ENCODE peak calls at places on chromosomes 16 and 17, in nine cellular contexts. N, M, Z, U, Q, R, I, K and V are unnamed samples. For H3K4me1, the result is how much of the 10 kb centered on the place peaks cover.

GRCh38 chr17:31048780-31049179 is 46.0 kb upstream of the NF1 start:
- DNase-seq in N (no peak), M (no peak), Z (no peak), U (no peak), Q (peak), R (no peak), I (no peak), K (no peak), V (no peak)

GRCh38 chr17:71505200-71505599 is 615.6 kb upstream of the SOX9 start:
- DNase-seq in N (no peak), M (no peak), Z (no peak), U (no peak), Q (peak), R (no peak), I (no peak), K (no peak), V (no peak)

GRCh38 chr17:32940706-32941390 is 12.9 kb downstream of the TMEM98 start:
- DNase-seq in N (no peak), M (no peak), Z (no peak), U (no peak), Q (no peak), R (no peak), I (peak), K (no peak), V (no peak)

GRCh38 chr17:64641499-64641898 is 20.6 kb downstream of the SMURF2 start:
- DNase-seq in N (no peak), M (no peak), Z (peak), U (no peak), Q (peak), R (no peak), I (peak), K (no peak), V (peak)

GRCh38 chr16:84138824-84139627 is 6.0 kb downstream of the HSDL1 start:
- DNase-seq in N (no peak), M (peak), Z (no peak), U (no peak), Q (peak), R (no peak), I (no peak), K (no peak), V (peak)

GRCh38 chr16:57720142-57720575 is 15.4 kb upstream of the KATNB1 start:
- DNase-seq in N (no peak), M (peak), Z (peak), U (peak), Q (peak), R (no peak), I (peak), K (no peak), V (peak)

GRCh38 chr17:59851431-59852375 is 41.0 kb downstream of the TUBD1 start:
- DNase-seq in N (no peak), M (peak), Z (no peak), U (no peak), Q (peak), R (peak), I (peak), K (peak), V (no peak)

GRCh38 chr17:31674717-31675349 is 184.2 kb downstream of the COPRS start:
- DNase-seq in N (no peak), M (no peak), Z (no peak), U (no peak), Q (peak), R (no peak), I (no peak), K (no peak), V (peak)

GRCh38 chr16:57628008-57628781 is at the start of gene ADGRG1:
- DNase-seq in N (peak), M (peak), Z (peak), U (peak), Q (peak), R (peak), I (peak), K (peak), V (peak)

GRCh38 chr17:1647802-1648581 is 1.7 kb downstream of the RILP start:
- DNase-seq in N (no peak), M (peak), Z (peak), U (no peak), Q (no peak), R (no peak), I (peak), K (peak), V (peak)

GRCh38 chr16:67000384-67001158 is 12.2 kb downstream of the CES4A start:
- DNase-seq in N (no peak), M (peak), Z (peak), U (peak), Q (no peak), R (peak), I (peak), K (peak), V (peak)

GRCh38 chr16:17803625-17804410 is 333.1 kb upstream of the XYLT1 start:
- DNase-seq in N (no peak), M (no peak), Z (no peak), U (no peak), Q (peak), R (no peak), I (no peak), K (no peak), V (no peak)

DNA sequence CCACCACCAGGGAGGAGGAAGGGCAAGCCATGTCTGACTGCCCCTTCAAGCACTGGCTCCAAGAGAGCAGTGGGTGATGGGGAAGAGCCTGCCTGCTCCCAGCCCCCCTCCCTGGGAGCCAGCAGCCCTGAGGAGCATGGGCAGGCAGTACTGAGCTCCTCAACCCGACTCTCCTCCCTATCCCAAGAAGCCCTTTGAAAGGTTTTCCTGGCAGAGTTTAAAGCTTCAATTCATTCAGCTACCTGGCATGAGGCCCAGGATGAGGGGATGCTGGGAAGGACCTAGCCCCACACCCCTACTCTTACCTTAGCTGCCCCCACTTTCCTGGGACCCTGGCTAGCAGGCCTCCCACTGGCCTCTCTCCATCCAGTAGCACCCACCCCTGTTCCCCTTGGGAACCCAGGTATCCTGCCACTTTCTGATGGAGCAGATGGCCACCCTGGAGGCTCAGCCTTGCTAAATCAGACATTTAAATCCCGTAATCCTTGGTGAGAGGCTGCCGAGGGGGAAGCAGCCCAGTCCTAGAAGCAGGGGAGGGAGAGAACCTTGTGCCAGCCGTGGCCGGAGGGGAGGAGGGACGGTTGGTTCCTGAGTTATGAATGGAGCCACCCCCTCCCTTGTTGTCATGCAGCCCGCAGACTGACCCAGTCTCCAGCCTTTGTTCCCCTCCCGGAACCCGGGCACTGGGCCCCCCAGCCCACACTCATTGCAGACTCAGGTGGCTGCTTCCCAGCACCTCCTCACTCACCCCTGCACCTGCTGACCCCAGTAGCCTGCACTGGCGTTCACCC is 17.1 kb downstream of the ATP1B2 start:
- DNase-seq in N (no peak), M (no peak), Z (no peak), U (no peak), Q (no peak), R (no peak), I (no peak), K (no peak), V (peak)
- TF ChIP-seq POLR2A in N (no peak), M (no peak), Z (no peak), U (no peak), Q (no peak), R (no peak), I (no peak), K (no peak), V (no peak)

GRCh38 chr16:85275533-85276249 is 163.4 kb upstream of the CIBAR2 start:
- DNase-seq in N (no peak), M (peak), Z (peak), U (peak), Q (peak), R (peak), I (peak), K (peak), V (peak)

GRCh38 chr16:85274501-85274900 is 162.2 kb upstream of the CIBAR2 start:
- DNase-seq in N (no peak), M (no peak), Z (no peak), U (no peak), Q (no peak), R (no peak), I (no peak), K (no peak), V (no peak)

GRCh38 chr16:85276258-85276657 is 164.0 kb upstream of the CIBAR2 start:
- DNase-seq in N (no peak), M (no peak), Z (no peak), U (no peak), Q (no peak), R (no peak), I (no peak), K (no peak), V (no peak)

GRCh38 chr16:85273293-85273692 is 161.0 kb upstream of the CIBAR2 start:
- DNase-seq in N (no peak), M (no peak), Z (no peak), U (no peak), Q (no peak), R (no peak), I (no peak), K (no peak), V (no peak)

DNA sequence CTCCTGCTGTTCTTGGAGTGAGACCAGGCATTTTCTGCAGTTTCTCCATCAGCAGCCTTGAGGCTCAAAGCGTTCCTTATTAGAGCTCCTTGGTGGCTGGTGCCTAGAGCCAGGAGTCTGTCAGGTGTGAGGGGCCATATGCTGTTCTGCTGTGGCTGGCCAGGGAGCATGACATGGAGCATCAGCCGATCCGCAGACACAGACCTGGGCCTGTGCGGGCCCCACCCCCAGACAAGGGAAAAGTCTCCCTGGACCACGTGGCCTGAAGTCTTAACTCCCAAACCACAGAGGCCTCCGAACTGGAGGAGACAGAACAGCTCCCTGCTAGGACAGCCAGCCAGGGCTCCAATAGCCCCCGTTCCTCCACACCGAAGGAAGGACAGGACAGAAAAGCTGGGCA is 162.7 kb upstream of the CIBAR2 start:
- DNase-seq in N (no peak), M (no peak), Z (no peak), U (no peak), Q (no peak), R (no peak), I (no peak), K (no peak), V (no peak)
- H3K4me1 ChIP-seq in N (under half), M (under half), Z (under half), U (under half), Q (under half), R (under half), I (under half), K (under half), V (under half)

GRCh38 chr16:23535901-23536300 is 21.2 kb downstream of the EARS2 start:
- DNase-seq in N (no peak), M (no peak), Z (no peak), U (no peak), Q (peak), R (no peak), I (no peak), K (no peak), V (no peak)

GRCh38 chr16:23538919-23539278 is 18.3 kb downstream of the EARS2 start:
- DNase-seq in N (no peak), M (no peak), Z (no peak), U (no peak), Q (no peak), R (no peak), I (no peak), K (no peak), V (no peak)

GRCh38 chr16:23539984-23540816 is 16.9 kb downstream of the EARS2 start:
- DNase-seq in N (no peak), M (no peak), Z (no peak), U (no peak), Q (no peak), R (no peak), I (no peak), K (no peak), V (no peak)

GRCh38 chr16:23534868-23535860 is 22.0 kb downstream of the EARS2 start:
- DNase-seq in N (no peak), M (no peak), Z (no peak), U (no peak), Q (peak), R (no peak), I (no peak), K (no peak), V (no peak)

GRCh38 chr16:23537390-23537789 is 19.8 kb downstream of the EARS2 start:
- DNase-seq in N (no peak), M (no peak), Z (no peak), U (no peak), Q (no peak), R (no peak), I (no peak), K (no peak), V (no peak)
- H3K27ac ChIP-seq in N (no peak), M (no peak), Z (no peak), U (no peak), Q (no peak), R (no peak), I (no peak), K (no peak), V (no peak)

GRCh38 chr16:25106567-25107465 is 4.7 kb upstream of the LCMT1 start:
- DNase-seq in N (peak), M (peak), Z (peak), U (peak), Q (peak), R (peak), I (peak), K (peak), V (peak)
- TF ChIP-seq POLR2A in N (no peak), M (no peak), Z (peak), U (peak), Q (peak), R (peak), I (peak), K (peak), V (no peak)

GRCh38 chr17:40327244-40327666 is 18.3 kb downstream of the RARA start:
- DNase-seq in N (no peak), M (no peak), Z (no peak), U (no peak), Q (no peak), R (no peak), I (no peak), K (no peak), V (no peak)

GRCh38 chr17:40326014-40326831 is 17.2 kb downstream of the RARA start:
- DNase-seq in N (no peak), M (peak), Z (peak), U (peak), Q (no peak), R (no peak), I (peak), K (no peak), V (no peak)

GRCh38 chr17:40326832-40327199 is 17.8 kb downstream of the RARA start:
- DNase-seq in N (no peak), M (no peak), Z (no peak), U (no peak), Q (no peak), R (peak), I (no peak), K (no peak), V (no peak)

GRCh38 chr17:40323731-40324650 is 15.0 kb downstream of the RARA start:
- DNase-seq in N (no peak), M (peak), Z (peak), U (peak), Q (peak), R (peak), I (peak), K (peak), V (no peak)

DNA sequence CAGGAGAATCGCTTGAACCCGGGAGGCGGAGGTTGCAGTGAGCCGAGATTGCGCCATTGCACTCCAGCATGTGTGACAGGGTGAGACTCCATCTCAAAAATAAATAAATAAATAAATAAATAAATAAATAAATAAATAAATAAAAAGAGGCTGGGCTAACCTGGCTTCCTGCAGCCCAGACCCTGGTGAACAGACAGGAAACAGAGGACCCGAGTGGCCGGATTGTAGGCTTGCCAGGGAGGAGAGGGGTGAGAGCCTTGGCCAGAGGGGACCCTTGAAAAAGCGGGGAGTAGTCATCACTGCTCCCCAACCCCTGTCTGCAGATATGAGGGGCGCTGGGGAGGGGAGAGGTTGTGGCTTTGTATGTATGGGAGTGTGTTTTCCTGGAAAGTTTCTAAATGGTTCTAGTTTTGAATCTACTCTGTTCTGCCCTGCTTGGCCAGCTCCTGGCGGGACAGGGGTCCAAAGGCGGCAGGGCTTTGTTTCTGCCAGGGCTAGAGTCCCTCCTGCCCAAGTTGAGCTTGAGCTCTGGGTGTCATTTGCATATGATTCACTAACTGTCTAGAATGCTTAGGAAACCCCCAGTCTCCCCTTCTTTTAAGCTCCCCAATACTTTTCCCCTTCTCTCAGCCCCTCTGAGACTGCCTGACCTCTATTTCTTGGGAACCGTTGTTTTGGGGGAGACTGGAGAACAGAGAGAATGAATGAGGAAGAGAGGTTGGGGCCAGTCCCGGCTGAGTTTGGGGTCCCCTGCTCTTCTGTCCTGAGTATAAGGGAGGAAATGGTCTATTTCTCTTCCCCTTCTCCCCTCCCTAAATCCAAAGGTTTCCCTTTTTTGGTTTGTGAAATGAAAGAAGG is 16.4 kb downstream of the RARA start:
- DNase-seq in N (no peak), M (peak), Z (no peak), U (no peak), Q (no peak), R (no peak), I (no peak), K (no peak), V (no peak)
- H3K4me1 ChIP-seq in N (half or more), M (half or more), Z (half or more), U (half or more), Q (half or more), R (under half), I (half or more), K (half or more), V (half or more)